ENCODE peak calls at places on chromosomes 4 and X, in four cellular contexts. I is lung microvascular endothelial cell, E is NCI-H1092 treated with DMSO at 0.1 percent for 48 hours, O is cardiac fibroblast. M is an unnamed sample.

GRCh38 chr4:156695163-156695562 is 276.4 kb downstream of the PDGFC start:
- DNase-seq in I (no peak), E (no peak), O (no peak), M (no peak)

GRCh38 chr4:88169298-88169697 is 10.9 kb upstream of the ABCG2 start:
- DNase-seq in I (no peak), E (no peak), O (no peak), M (no peak)

GRCh38 chr4:111984169-111984873 is 160.9 kb upstream of the FAM241A start:
- DNase-seq in I (no peak), E (no peak), O (no peak), M (no peak)

GRCh38 chr4:139367421-139368090 is 65.3 kb upstream of the NDUFC1 start:
- DNase-seq in I (peak; percentile 6), E (no peak), O (peak; percentile 68), M (peak; percentile 10)

GRCh38 chr4:143254479-143255216 is 69.9 kb downstream of the USP38 start:
- DNase-seq in I (no peak), E (no peak), O (peak; percentile 36), M (no peak)

GRCh38 chr4:99394913-99395312 is 40.2 kb downstream of the ADH7 start:
- DNase-seq in I (no peak), E (no peak), O (peak; percentile 71), M (no peak)

GRCh38 chrX:67693928-67694327 is 150.1 kb downstream of the AR start:
- DNase-seq in I (no peak), E (no peak), O (peak; percentile 28), M (no peak)

GRCh38 chr4:119210760-119211159 is 1.8 kb upstream of the USP53 start:
- DNase-seq in I (peak; percentile 58), E (no peak), O (peak; percentile 69), M (no peak)

GRCh38 chr4:98506462-98507132 is 151.8 kb downstream of the TSPAN5 start:
- DNase-seq in I (no peak), E (no peak), O (no peak), M (no peak)

GRCh38 chr4:112861378-112862317 is 187.8 kb upstream of the ANK2 start:
- DNase-seq in I (no peak), E (no peak), O (peak; percentile 4), M (no peak)

GRCh38 chrX:41542151-41542935 is 95.2 kb downstream of the NYX start:
- DNase-seq in I (no peak), E (no peak), O (peak; percentile 42), M (no peak)

GRCh38 chr4:98626350-98626749 is 32.1 kb downstream of the TSPAN5 start:
- DNase-seq in I (peak; percentile 88), E (no peak), O (peak; percentile 95), M (peak; percentile 66)

GRCh38 chr4:1050486-1051213 is 39.2 kb downstream of the FGFRL1 start:
- DNase-seq in I (peak; percentile 18), E (no peak), O (no peak), M (no peak)

GRCh38 chr4:80202190-80202711 is 4.9 kb downstream of the PRDM8 start:
- DNase-seq in I (peak; percentile 74), E (peak; percentile 70), O (peak; percentile 74), M (peak; percentile 90)

GRCh38 chr4:8724436-8725070 is 132.0 kb downstream of the CPZ start:
- DNase-seq in I (no peak), E (no peak), O (no peak), M (no peak)

GRCh38 chrX:70016513-70016912 is 33.2 kb downstream of the AWAT2 start:
- DNase-seq in I (no peak), E (no peak), O (no peak), M (no peak)

GRCh38 chrX:105190252-105190853 is 30.1 kb downstream of the TEX13A start:
- DNase-seq in I (peak; percentile 24), E (no peak), O (peak; percentile 47), M (peak; percentile 8)

GRCh38 chr4:83297548-83298260 is 13.1 kb upstream of the COQ2 start:
- DNase-seq in I (no peak), E (no peak), O (no peak), M (no peak)

GRCh38 chrX:94288325-94288724 is 614.3 kb downstream of the FAM133A start:
- DNase-seq in I (no peak), E (no peak), O (no peak), M (no peak)

GRCh38 chr4:15655223-15656037 is at the start of gene FBXL5:
- DNase-seq in I (peak; percentile 90), E (peak; percentile 77), O (peak; percentile 86), M (peak; percentile 98)

GRCh38 chr4:15149842-15150592 is 147.7 kb downstream of the CPEB2 start:
- DNase-seq in I (peak; percentile 67), E (peak; percentile 72), O (peak; percentile 84), M (peak; percentile 88)

GRCh38 chr4:189206953-189207352 is 733.7 kb upstream of the FRG1 start:
- DNase-seq in I (no peak), E (no peak), O (no peak), M (no peak)

GRCh38 chrX:139692908-139693307 is 15.1 kb downstream of the MCF2 start:
- DNase-seq in I (no peak), E (no peak), O (no peak), M (no peak)

GRCh38 chr4:157220026-157220881 is at the start of gene GRIA2:
- DNase-seq in I (peak; percentile 54), E (peak; percentile 40), O (peak; percentile 37), M (peak; percentile 68)

GRCh38 chr4:98485816-98486355 is 172.5 kb downstream of the TSPAN5 start:
- DNase-seq in I (no peak), E (no peak), O (no peak), M (no peak)

GRCh38 chr4:165505991-165506779 is 127.4 kb downstream of the CPE start:
- DNase-seq in I (no peak), E (no peak), O (peak; percentile 71), M (peak; percentile 7)

GRCh38 chr4:147788791-147789190 is 56.9 kb downstream of the ARHGAP10 start:
- DNase-seq in I (no peak), E (no peak), O (no peak), M (no peak)

GRCh38 chrX:23668335-23668734 is 1.0 kb downstream of the PRDX4 start:
- DNase-seq in I (no peak), E (no peak), O (peak; percentile 9), M (no peak)

GRCh38 chrX:3075959-3076358 is 34.7 kb downstream of the ARSF start:
- DNase-seq in I (no peak), E (no peak), O (no peak), M (no peak)

GRCh38 chr4:165312506-165312905 is 15.0 kb upstream of the MSMO1 start:
- DNase-seq in I (peak; percentile 63), E (no peak), O (peak; percentile 77), M (peak; percentile 14)

GRCh38 chr4:71476240-71476639 is 137.4 kb downstream of the SLC4A4 start:
- DNase-seq in I (no peak), E (no peak), O (peak; percentile 34), M (no peak)

GRCh38 chrX:101051153-101051548 is 760 bp downstream of the TRMT2B start:
- DNase-seq in I (no peak), E (peak; percentile 17), O (no peak), M (no peak)

M was measured in AG08396.